ENCODE peak calls at places on chromosomes 13 and 19, in six cellular contexts. L, A, W, V, J and K are unnamed samples.
A peak's percentile ranks its signal among the peaks of the same experiment; 100 is the strongest.

GRCh38 chr13:71977028-71977427 is 110.0 kb upstream of the DACH1 start:
- DNase-seq in L (no peak), A (no peak), W (no peak), V (no peak), J (no peak), K (no peak)

GRCh38 chr19:46529622-46530451 is 34.2 kb upstream of the PNMA8B start:
- DNase-seq in L (no peak), A (no peak), W (peak; percentile 88), V (peak; percentile 62), J (peak; percentile 91), K (peak; percentile 69)

GRCh38 chr13:60627071-60627686 is 230.2 kb downstream of the TDRD3 start:
- DNase-seq in L (no peak), A (peak; percentile 45), W (peak; percentile 91), V (no peak), J (peak; percentile 55), K (peak; percentile 82)

GRCh38 chr13:102726430-102726829 is 31.6 kb upstream of the METTL21C start:
- DNase-seq in L (no peak), A (no peak), W (no peak), V (no peak), J (peak; percentile 31), K (no peak)

GRCh38 chr13:78476910-78477309 is 126.4 kb downstream of the POU4F1 start:
- DNase-seq in L (no peak), A (no peak), W (no peak), V (no peak), J (no peak), K (no peak)

GRCh38 chr19:6866646-6867255 is 20.6 kb upstream of the ADGRE1 start:
- DNase-seq in L (no peak), A (no peak), W (no peak), V (no peak), J (peak; percentile 75), K (no peak)

GRCh38 chr19:29045708-29046107 is 167.2 kb downstream of the UQCRFS1 start:
- DNase-seq in L (no peak), A (no peak), W (peak; percentile 34), V (no peak), J (no peak), K (no peak)

GRCh38 chr19:46984077-46985010 is 35.3 kb upstream of the NPAS1 start:
- DNase-seq in L (no peak), A (no peak), W (no peak), V (no peak), J (peak; percentile 77), K (peak; percentile 58)

GRCh38 chr19:10116085-10116865 is 3.4 kb downstream of the EIF3G start:
- DNase-seq in L (no peak), A (no peak), W (no peak), V (no peak), J (no peak), K (no peak)

GRCh38 chr19:15464394-15465385 is at the start of gene RASAL3:
- DNase-seq in L (no peak), A (no peak), W (peak; percentile 59), V (peak; percentile 33), J (no peak), K (no peak)

GRCh38 chr19:38727868-38728660 is 16.2 kb downstream of the CAPN12 start:
- DNase-seq in L (no peak), A (no peak), W (no peak), V (no peak), J (no peak), K (peak; percentile 77)

GRCh38 chr13:26037302-26037701 is 14.5 kb downstream of the SHISA2 start:
- DNase-seq in L (no peak), A (peak; percentile 73), W (peak; percentile 94), V (no peak), J (peak; percentile 34), K (peak; percentile 76)

GRCh38 chr13:106595623-106596022 is 27.7 kb upstream of the ARGLU1 start:
- DNase-seq in L (no peak), A (no peak), W (no peak), V (no peak), J (no peak), K (no peak)

GRCh38 chr19:44927746-44928145 is 13.3 kb downstream of the APOC1 start:
- DNase-seq in L (peak; percentile 83), A (no peak), W (no peak), V (no peak), J (no peak), K (no peak)

GRCh38 chr13:111388851-111389500 is 68.5 kb downstream of the TEX29 start:
- DNase-seq in L (no peak), A (no peak), W (peak; percentile 36), V (no peak), J (no peak), K (no peak)

GRCh38 chr13:97574926-97575325 is 141.0 kb downstream of the RAP2A start:
- DNase-seq in L (no peak), A (peak; percentile 22), W (peak; percentile 86), V (no peak), J (peak; percentile 31), K (peak; percentile 82)

GRCh38 chr19:50663280-50663790 is 14.1 kb downstream of the C19orf81 start:
- DNase-seq in L (no peak), A (no peak), W (no peak), V (no peak), J (peak; percentile 45), K (no peak)

GRCh38 chr13:112326821-112327370 is 49.3 kb upstream of the SPACA7 start:
- DNase-seq in L (no peak), A (no peak), W (no peak), V (no peak), J (no peak), K (peak; percentile 24)

GRCh38 chr13:110258876-110259631 is 47.9 kb downstream of the COL4A1 start:
- DNase-seq in L (no peak), A (no peak), W (peak; percentile 17), V (no peak), J (no peak), K (no peak)

GRCh38 chr13:44437356-44438233 is 64.0 kb downstream of the SERP2 start:
- DNase-seq in L (no peak), A (no peak), W (peak; percentile 20), V (no peak), J (peak; percentile 65), K (no peak)

GRCh38 chr13:36030670-36031331 is 100.4 kb downstream of the DCLK1 start:
- DNase-seq in L (peak; percentile 41), A (no peak), W (no peak), V (no peak), J (no peak), K (peak; percentile 65)

GRCh38 chr13:28805193-28805819 is 14.8 kb upstream of the MTUS2 start:
- DNase-seq in L (no peak), A (no peak), W (peak; percentile 89), V (no peak), J (peak; percentile 10), K (no peak)

GRCh38 chr19:19627716-19628498 is at the start of gene LPAR2:
- DNase-seq in L (no peak), A (no peak), W (peak; percentile 89), V (peak; percentile 56), J (peak; percentile 78), K (peak; percentile 89)

GRCh38 chr13:50340566-50341287 is 325.5 kb downstream of the KCNRG start:
- DNase-seq in L (no peak), A (no peak), W (no peak), V (no peak), J (no peak), K (no peak)

GRCh38 chr19:6457958-6458694 is 1.5 kb downstream of the SLC25A23 start:
- DNase-seq in L (no peak), A (no peak), W (no peak), V (no peak), J (no peak), K (no peak)

GRCh38 chr13:51873419-51873818 is 11.7 kb downstream of the CCDC70 start:
- DNase-seq in L (no peak), A (no peak), W (no peak), V (no peak), J (no peak), K (no peak)

GRCh38 chr19:7500811-7501450 is 12.1 kb upstream of the PEX11G start:
- DNase-seq in L (no peak), A (peak; percentile 75), W (peak; percentile 93), V (no peak), J (peak; percentile 67), K (peak; percentile 79)

GRCh38 chr19:7973883-7974282 is 30.4 kb upstream of the TIMM44 start:
- DNase-seq in L (no peak), A (no peak), W (no peak), V (no peak), J (no peak), K (no peak)

GRCh38 chr13:29704648-29705047 is 109.2 kb upstream of the SLC7A1 start:
- DNase-seq in L (no peak), A (no peak), W (peak; percentile 50), V (no peak), J (no peak), K (peak; percentile 96)

GRCh38 chr19:16209266-16209665 is 11.6 kb downstream of the AP1M1 start:
- DNase-seq in L (no peak), A (no peak), W (no peak), V (no peak), J (no peak), K (no peak)

GRCh38 chr19:28880735-28881401 is 332.1 kb downstream of the UQCRFS1 start:
- DNase-seq in L (no peak), A (peak; percentile 29), W (peak; percentile 77), V (no peak), J (no peak), K (no peak)

GRCh38 chr13:44904982-44905381 is 84.3 kb downstream of the NUFIP1 start:
- DNase-seq in L (peak; percentile 71), A (no peak), W (no peak), V (no peak), J (peak; percentile 53), K (peak; percentile 90)

GRCh38 chr13:92473736-92474465 is 752.7 kb upstream of the GPC6 start:
- DNase-seq in L (no peak), A (no peak), W (no peak), V (no peak), J (no peak), K (no peak)

GRCh38 chr13:111184685-111185401 is 69.7 kb downstream of the ARHGEF7 start:
- DNase-seq in L (no peak), A (no peak), W (no peak), V (no peak), J (no peak), K (no peak)

GRCh38 chr19:45368737-45369340 is 1.5 kb downstream of the ERCC2 start:
- DNase-seq in L (no peak), A (no peak), W (peak; percentile 79), V (no peak), J (no peak), K (peak; percentile 69)